ENCODE peak calls at places on chromosomes 1 and 21, in nine cellular contexts. J, P, C, Y, H, L, N, Q and V are unnamed samples.

GRCh38 chr1:167650266-167651160 is 20.5 kb downstream of the RCSD1 start:
- DNase-seq in H (peak; percentile 74), L (no peak), J (no peak), Q (no peak), N (no peak), C (no peak), Y (no peak), P (no peak), V (no peak)

GRCh38 chr1:242811092-242811840 is 286.8 kb upstream of the PLD5 start:
- DNase-seq in Q (peak; percentile 61), N (no peak), C (no peak), Y (no peak), H (no peak), P (no peak), J (no peak), L (no peak), V (no peak)

GRCh38 chr1:179490611-179491010 is 85.1 kb downstream of the NPHS2 start:
- DNase-seq in C (no peak), N (no peak), P (no peak), Q (no peak), L (no peak), H (no peak), Y (no peak), J (no peak), V (no peak)

GRCh38 chr21:44598031-44598430 is 2.4 kb upstream of the KRTAP10-7 start:
- DNase-seq in Q (no peak), P (no peak), N (no peak), J (no peak), Y (no peak), L (no peak), H (no peak), C (no peak), V (no peak)

GRCh38 chr1:77948841-77949424 is 29.9 kb downstream of the FUBP1 start:
- DNase-seq in J (no peak), L (no peak), C (no peak), Q (peak; percentile 70), P (peak; percentile 51), Y (no peak), H (no peak), N (peak; percentile 46), V (no peak)

GRCh38 chr1:147266381-147266780 is 23.9 kb downstream of the CHD1L start:
- DNase-seq in C (no peak), N (no peak), H (no peak), J (no peak), Q (no peak), P (no peak), L (no peak), Y (no peak), V (no peak)

GRCh38 chr1:40078512-40079333 is 18.3 kb downstream of the PPT1 start:
- DNase-seq in P (peak; percentile 64), J (no peak), H (peak; percentile 48), Y (no peak), Q (peak; percentile 85), C (peak; percentile 60), N (peak; percentile 43), L (no peak), V (no peak)

GRCh38 chr1:31413405-31414005 is 492 bp downstream of the SERINC2 start:
- DNase-seq in P (peak; percentile 23), H (no peak), Y (peak; percentile 89), L (no peak), Q (no peak), N (peak; percentile 80), J (no peak), C (peak; percentile 30), V (peak; percentile 56)

GRCh38 chr1:16724718-16725438 is 15.4 kb upstream of the RNU1-4 start:
- DNase-seq in Q (peak; percentile 56), C (peak; percentile 34), Y (no peak), P (no peak), H (no peak), N (peak; percentile 42), J (no peak), L (no peak), V (no peak)

GRCh38 chr1:37509181-37509580 is 5.4 kb downstream of the MEAF6 start:
- DNase-seq in H (no peak), C (no peak), L (no peak), J (no peak), Y (no peak), Q (peak; percentile 23), N (no peak), P (no peak), V (no peak)

GRCh38 chr1:12539705-12540579 is 78.1 kb downstream of the DHRS3 start:
- DNase-seq in Y (peak; percentile 77), Q (peak; percentile 95), H (no peak), N (no peak), C (no peak), P (peak; percentile 98), J (no peak), L (peak; percentile 98), V (peak; percentile 18)

GRCh38 chr1:54884135-54884586 is 2.8 kb downstream of the DHCR24 start:
- DNase-seq in Y (no peak), P (peak; percentile 74), H (peak; percentile 17), J (no peak), N (no peak), Q (peak; percentile 42), C (no peak), L (no peak), V (no peak)